ENCODE peak calls at places on chromosomes 3 and 15, in seven cellular contexts. V, R, G, S, E, U and I are unnamed samples.
A peak's percentile ranks its signal among the peaks of the same experiment; 100 is the strongest.

GRCh38 chr15:92097473-92098178 is 244.1 kb downstream of the SLCO3A1 start:
- DNase-seq in V (no peak), R (no peak), G (peak; percentile 68), S (peak; percentile 52), E (peak; percentile 40), U (peak; percentile 92), I (no peak)

GRCh38 chr3:194671511-194671899 is 486 bp downstream of the LSG1 start:
- DNase-seq in V (no peak), R (no peak), G (no peak), S (peak; percentile 42), E (no peak), U (peak; percentile 40), I (no peak)

GRCh38 chr3:81823086-81823485 is 61.6 kb upstream of the GBE1 start:
- DNase-seq in V (no peak), R (no peak), G (no peak), S (no peak), E (no peak), U (no peak), I (no peak)

GRCh38 chr3:23159929-23160328 is 43.2 kb upstream of the UBE2E2 start:
- DNase-seq in V (no peak), R (no peak), G (no peak), S (peak; percentile 32), E (no peak), U (no peak), I (no peak)

GRCh38 chr3:136350557-136350956 is 100.4 kb downstream of the PCCB start:
- DNase-seq in V (no peak), R (no peak), G (no peak), S (no peak), E (no peak), U (no peak), I (no peak)

GRCh38 chr3:169822540-169822939 is 9.8 kb upstream of the LRRC34 start:
- DNase-seq in V (no peak), R (no peak), G (no peak), S (no peak), E (no peak), U (no peak), I (no peak)

GRCh38 chr3:144843099-144843498 is 871.5 kb downstream of the DIPK2A start:
- DNase-seq in V (no peak), R (no peak), G (no peak), S (no peak), E (no peak), U (no peak), I (no peak)

GRCh38 chr15:82043726-82044372 is 2.0 kb downstream of the MEX3B start:
- DNase-seq in V (peak; percentile 50), R (no peak), G (no peak), S (no peak), E (no peak), U (peak; percentile 54), I (no peak)

GRCh38 chr15:28025413-28025812 is 73.7 kb downstream of the OCA2 start:
- DNase-seq in V (no peak), R (no peak), G (no peak), S (no peak), E (no peak), U (no peak), I (no peak)

GRCh38 chr3:58998476-58999117 is 51.2 kb downstream of the CFAP20DC start:
- DNase-seq in V (no peak), R (no peak), G (no peak), S (peak; percentile 77), E (no peak), U (no peak), I (peak; percentile 100)

GRCh38 chr15:41258706-41259471 is 27.8 kb downstream of the CHP1 start:
- DNase-seq in V (no peak), R (no peak), G (no peak), S (peak; percentile 87), E (peak; percentile 52), U (no peak), I (no peak)

GRCh38 chr3:187041362-187042061 is 97.8 kb downstream of the RPL39L start:
- DNase-seq in V (no peak), R (peak; percentile 28), G (no peak), S (no peak), E (no peak), U (no peak), I (no peak)

GRCh38 chr15:59879506-59879905 is 124.6 kb upstream of the FOXB1 start:
- DNase-seq in V (no peak), R (no peak), G (no peak), S (no peak), E (no peak), U (no peak), I (peak; percentile 16)

GRCh38 chr15:91942676-91943417 is 89.3 kb downstream of the SLCO3A1 start:
- DNase-seq in V (peak; percentile 85), R (no peak), G (no peak), S (peak; percentile 84), E (peak; percentile 67), U (no peak), I (peak; percentile 97)

GRCh38 chr3:106161236-106161635 is 292.4 kb upstream of the CBLB start:
- DNase-seq in V (no peak), R (no peak), G (no peak), S (no peak), E (no peak), U (no peak), I (no peak)

GRCh38 chr3:179446501-179446900 is 4.8 kb downstream of the GNB4 start:
- DNase-seq in V (no peak), R (no peak), G (no peak), S (peak; percentile 24), E (no peak), U (peak; percentile 39), I (no peak)

GRCh38 chr3:99999541-99999940 is 114.8 kb downstream of the FILIP1L start:
- DNase-seq in V (no peak), R (no peak), G (no peak), S (no peak), E (no peak), U (no peak), I (no peak)

GRCh38 chr3:172228041-172228440 is 188.7 kb downstream of the FNDC3B start:
- DNase-seq in V (no peak), R (no peak), G (no peak), S (no peak), E (no peak), U (peak; percentile 34), I (no peak)
- H3K27ac ChIP-seq in V (no peak overlapping the region), R (no peak overlapping the region), G (no peak overlapping the region), S (no peak overlapping the region), E (no peak overlapping the region), U (peak overlapping the region; percentile 36), I (no peak overlapping the region)

GRCh38 chr3:171458857-171459129 is 1.4 kb downstream of the TNIK start:
- DNase-seq in V (no peak), R (no peak), G (peak; percentile 8), S (no peak), E (no peak), U (peak; percentile 48), I (no peak)

GRCh38 chr3:171456765-171457164 is 3.4 kb downstream of the TNIK start:
- DNase-seq in V (no peak), R (no peak), G (no peak), S (no peak), E (no peak), U (no peak), I (no peak)

GRCh38 chr3:171457263-171458055 is 2.7 kb downstream of the TNIK start:
- DNase-seq in V (no peak), R (no peak), G (no peak), S (no peak), E (no peak), U (peak; percentile 51), I (no peak)

GRCh38 chr3:171459130-171459941 is 869 bp downstream of the TNIK start:
- DNase-seq in V (peak; percentile 63), R (peak; percentile 55), G (peak; percentile 15), S (peak; percentile 13), E (peak; percentile 35), U (peak; percentile 37), I (no peak)

GRCh38 chr3:171458056-171458856 is 1.9 kb downstream of the TNIK start:
- DNase-seq in V (no peak), R (peak; percentile 65), G (peak; percentile 12), S (no peak), E (no peak), U (peak; percentile 43), I (no peak)
- H3K27ac ChIP-seq in V (peak overlapping the region; percentile 87), R (peak overlapping the region; percentile 76), G (no peak overlapping the region), S (no peak overlapping the region), E (peak overlapping the region; percentile 81), U (no peak overlapping the region), I (no peak overlapping the region)

GRCh38 chr15:47294765-47295259 is 422.5 kb upstream of the SEMA6D start:
- DNase-seq in V (no peak), R (no peak), G (no peak), S (no peak), E (no peak), U (peak; percentile 60), I (no peak)

GRCh38 chr15:47289667-47290066 is 427.6 kb upstream of the SEMA6D start:
- DNase-seq in V (no peak), R (no peak), G (no peak), S (no peak), E (no peak), U (peak; percentile 33), I (no peak)

GRCh38 chr15:47293763-47294162 is 423.5 kb upstream of the SEMA6D start:
- DNase-seq in V (peak; percentile 85), R (no peak), G (no peak), S (no peak), E (peak; percentile 12), U (peak; percentile 40), I (no peak)

GRCh38 chr15:47288794-47289193 is 428.5 kb upstream of the SEMA6D start:
- DNase-seq in V (no peak), R (no peak), G (no peak), S (no peak), E (no peak), U (no peak), I (no peak)

GRCh38 chr15:47292638-47293037 is 424.7 kb upstream of the SEMA6D start:
- DNase-seq in V (no peak), R (no peak), G (no peak), S (no peak), E (no peak), U (no peak), I (no peak)
- H3K27ac ChIP-seq in V (no peak overlapping the region), R (no peak overlapping the region), G (no peak overlapping the region), S (no peak overlapping the region), E (no peak overlapping the region), U (no peak overlapping the region), I (no peak overlapping the region)

GRCh38 chr3:172131746-172132145 is 92.4 kb downstream of the FNDC3B start:
- DNase-seq in V (no peak), R (no peak), G (no peak), S (no peak), E (no peak), U (no peak), I (no peak)

GRCh38 chr3:172129534-172129867 is 90.1 kb downstream of the FNDC3B start:
- DNase-seq in V (no peak), R (no peak), G (no peak), S (no peak), E (no peak), U (no peak), I (no peak)

GRCh38 chr3:172128852-172129251 is 89.5 kb downstream of the FNDC3B start:
- DNase-seq in V (no peak), R (no peak), G (no peak), S (no peak), E (no peak), U (no peak), I (no peak)

GRCh38 chr3:172127929-172128580 is 88.7 kb downstream of the FNDC3B start:
- DNase-seq in V (no peak), R (no peak), G (no peak), S (no peak), E (no peak), U (no peak), I (no peak)

GRCh38 chr3:172129868-172130751 is 90.7 kb downstream of the FNDC3B start:
- DNase-seq in V (peak; percentile 96), R (peak; percentile 54), G (no peak), S (peak; percentile 97), E (peak; percentile 85), U (no peak), I (peak; percentile 95)
- H3K27ac ChIP-seq in V (peak overlapping the region; percentile 95), R (peak overlapping the region; percentile 79), G (no peak overlapping the region), S (peak overlapping the region; percentile 87), E (peak overlapping the region; percentile 35), U (no peak overlapping the region), I (peak overlapping the region; percentile 63)